ENCODE peak calls at places on chromosomes 2 and 18, in ten cellular contexts. C is CD8-positive, alpha-beta T cell; G is cardiac fibroblast; N is right lobe of liver; V is heart left ventricle; A is epithelial cell of esophagus; W is glutamatergic neuron; Q is keratinocyte; O is adrenal gland; L is astrocyte of the spinal cord. Z is an unnamed sample.

GRCh38 chr2:54176577-54176976 is 61.2 kb downstream of the ACYP2 start:
- DNase-seq in G (peak), C (no peak), O (peak), W (peak), L (peak), V (peak), Q (no peak), N (no peak), A (peak), Z (peak)

GRCh38 chr2:12106440-12107080 is 360.1 kb downstream of the LPIN1 start:
- DNase-seq in O (peak), G (peak), W (no peak), C (no peak), V (peak), A (peak), N (no peak), Q (peak), L (peak), Z (peak)

GRCh38 chr2:42748846-42749245 is 15.1 kb downstream of the OXER1 start:
- DNase-seq in V (no peak), Q (no peak), G (no peak), O (no peak), C (no peak), N (no peak), A (no peak), L (no peak), W (no peak), Z (no peak)

GRCh38 chr18:6591491-6591890 is 138.0 kb upstream of the ARHGAP28 start:
- DNase-seq in L (no peak), V (no peak), Q (no peak), N (no peak), W (no peak), G (no peak), O (no peak), A (no peak), C (no peak), Z (no peak)

GRCh38 chr2:14751581-14751980 is 119.1 kb downstream of the LRATD1 start:
- DNase-seq in A (peak), V (no peak), N (no peak), C (no peak), Q (peak), G (no peak), O (no peak), W (no peak), L (no peak), Z (peak)

GRCh38 chr2:211149731-211150130 is 593.3 kb downstream of the CPS1 start:
- DNase-seq in C (no peak), N (no peak), G (no peak), V (no peak), L (no peak), W (no peak), Q (no peak), A (no peak), O (no peak), Z (no peak)

GRCh38 chr18:49321271-49321670 is 139.2 kb downstream of the DYM start:
- DNase-seq in O (no peak), A (no peak), C (no peak), V (no peak), Q (no peak), N (no peak), W (no peak), G (no peak), L (peak), Z (no peak)

GRCh38 chr2:28994074-28994473 is 13.0 kb downstream of the TOGARAM2 start:
- DNase-seq in W (no peak), O (no peak), G (no peak), Q (no peak), C (no peak), V (no peak), A (no peak), N (no peak), L (no peak), Z (no peak)

GRCh38 chr18:55830490-55830889 is 242.5 kb upstream of the TCF4 start:
- DNase-seq in W (no peak), V (no peak), A (peak), N (no peak), Q (no peak), C (no peak), G (no peak), O (no peak), L (no peak), Z (peak)

GRCh38 chr2:173252581-173252980 is 102.1 kb upstream of the CDCA7 start:
- DNase-seq in G (no peak), A (peak), N (no peak), Q (no peak), W (no peak), L (no peak), O (no peak), V (no peak), C (no peak), Z (no peak)

GRCh38 chr2:47274054-47274779 is 119.1 kb upstream of the STPG4 start:
- DNase-seq in G (peak), L (peak), O (peak), Q (no peak), C (no peak), W (no peak), A (peak), V (no peak), N (no peak), Z (no peak)

GRCh38 chr2:237568121-237568660 is 1.8 kb downstream of the PRLH start:
- DNase-seq in W (no peak), N (no peak), L (no peak), V (no peak), Q (no peak), C (no peak), A (no peak), G (no peak), O (no peak), Z (no peak)

GRCh38 chr2:222424281-222424728 is at the start of gene SGPP2:
- DNase-seq in C (no peak), O (no peak), L (no peak), Q (no peak), W (peak), V (no peak), A (peak), G (no peak), N (no peak), Z (peak)

GRCh38 chr2:113757059-113757657 is 716 bp upstream of the SLC35F5 start:
- DNase-seq in A (no peak), N (no peak), C (peak), L (no peak), V (no peak), Q (no peak), G (no peak), O (peak), W (no peak), Z (no peak)

GRCh38 chr2:235716875-235717496 is 223.1 kb downstream of the AGAP1 start:
- DNase-seq in O (no peak), L (no peak), G (peak), C (no peak), N (no peak), V (no peak), A (no peak), W (no peak), Q (no peak), Z (peak)

GRCh38 chr18:58991127-58991798 is 126.6 kb downstream of the ZNF532 start:
- DNase-seq in A (peak), O (no peak), C (no peak), V (no peak), N (no peak), W (no peak), L (peak), G (peak), Q (no peak), Z (peak)

GRCh38 chr2:80531319-80531718 is 226.8 kb upstream of the LRRTM1 start:
- DNase-seq in Q (no peak), O (no peak), V (no peak), N (no peak), G (no peak), A (peak), C (no peak), W (no peak), L (no peak), Z (no peak)

GRCh38 chr18:8212893-8213805 is 396.1 kb upstream of the RAB12 start:
- DNase-seq in C (no peak), A (peak), N (no peak), O (no peak), G (peak), W (no peak), L (peak), V (no peak), Q (no peak), Z (peak)

GRCh38 chr18:2411381-2411977 is 159.8 kb downstream of the METTL4 start:
- DNase-seq in L (peak), G (peak), C (no peak), W (no peak), N (no peak), O (no peak), Q (peak), A (peak), V (no peak), Z (peak)

GRCh38 chr2:61233581-61233980 is 71.6 kb downstream of the C2orf74 start:
- DNase-seq in G (no peak), O (no peak), N (no peak), A (no peak), W (no peak), C (no peak), L (no peak), Q (no peak), V (no peak), Z (no peak)

GRCh38 chr2:120939595-120940318 is 204.1 kb downstream of the GLI2 start:
- DNase-seq in W (no peak), Q (no peak), L (peak), C (no peak), G (peak), O (no peak), V (no peak), N (no peak), A (peak), Z (peak)

GRCh38 chr2:48250474-48250844 is 279.5 kb upstream of the STON1 start:
- DNase-seq in C (no peak), G (no peak), W (no peak), O (no peak), A (no peak), Q (no peak), N (no peak), V (no peak), L (no peak), Z (no peak)

GRCh38 chr18:961644-962355 is 57.1 kb downstream of the ADCYAP1 start:
- DNase-seq in C (peak), A (peak), G (peak), L (peak), W (peak), O (peak), N (no peak), Q (no peak), V (peak), Z (peak)

GRCh38 chr2:191907545-191907944 is 60.7 kb upstream of the CAVIN2 start:
- DNase-seq in G (no peak), A (no peak), W (no peak), O (no peak), N (no peak), Q (no peak), V (no peak), L (no peak), C (no peak), Z (no peak)

GRCh38 chr2:150465703-150466569 is 21.5 kb downstream of the RND3 start:
- DNase-seq in O (no peak), G (no peak), Q (no peak), W (no peak), L (peak), C (no peak), V (no peak), A (peak), N (no peak), Z (no peak)

GRCh38 chr2:188894979-188895378 is 79.2 kb upstream of the COL3A1 start:
- DNase-seq in L (no peak), W (no peak), O (no peak), N (no peak), C (no peak), G (no peak), V (no peak), A (no peak), Q (no peak), Z (no peak)

GRCh38 chr2:228535396-228535795 is 353.9 kb upstream of the SPHKAP start:
- DNase-seq in L (no peak), W (no peak), G (no peak), N (no peak), V (no peak), Q (no peak), C (no peak), A (no peak), O (no peak), Z (peak)

GRCh38 chr2:191333911-191334357 is 88.7 kb downstream of the MYO1B start:
- DNase-seq in Q (no peak), G (peak), A (no peak), N (no peak), O (no peak), V (no peak), W (no peak), L (peak), C (no peak), Z (peak)

GRCh38 chr2:145058457-145058856 is 538.5 kb upstream of the ZEB2 start:
- DNase-seq in G (no peak), Q (no peak), A (no peak), C (no peak), O (no peak), N (no peak), W (no peak), V (no peak), L (no peak), Z (no peak)

GRCh38 chr2:143629344-143629743 is 500.1 kb downstream of the ARHGAP15 start:
- DNase-seq in C (no peak), V (no peak), A (no peak), O (no peak), Q (no peak), W (no peak), N (no peak), G (peak), L (peak), Z (peak)

GRCh38 chr2:201839727-201840126 is 33.4 kb downstream of the CDK15 start:
- DNase-seq in A (no peak), G (peak), L (no peak), W (no peak), C (no peak), Q (no peak), O (no peak), N (no peak), V (no peak), Z (no peak)

GRCh38 chr18:41753826-41754225 is 201.2 kb upstream of the PIK3C3 start:
- DNase-seq in N (no peak), W (no peak), C (no peak), L (no peak), G (no peak), O (no peak), Q (peak), V (no peak), A (peak), Z (no peak)

GRCh38 chr2:152720794-152721193 is 2.4 kb downstream of the ARL6IP6 start:
- DNase-seq in O (no peak), W (no peak), C (no peak), N (no peak), V (no peak), Q (no peak), G (no peak), A (no peak), L (no peak), Z (no peak)

GRCh38 chr2:219959471-219959870 is 332.0 kb downstream of the SLC4A3 start:
- DNase-seq in A (peak), V (no peak), L (no peak), N (no peak), W (no peak), G (no peak), O (no peak), Q (no peak), C (no peak), Z (no peak)

GRCh38 chr2:176084629-176085119 is 912 bp upstream of the EVX2 start:
- DNase-seq in G (no peak), L (no peak), C (no peak), O (no peak), W (no peak), V (no peak), A (no peak), Q (no peak), N (no peak), Z (no peak)

GRCh38 chr2:235493775-235494715 is at the start of gene AGAP1:
- DNase-seq in G (peak), C (no peak), L (peak), V (peak), N (peak), O (peak), W (peak), Q (no peak), A (peak), Z (peak)

GRCh38 chr2:56476509-56477071 is 292.8 kb downstream of the CCDC85A start:
- DNase-seq in Q (no peak), L (no peak), V (no peak), W (no peak), A (no peak), C (no peak), O (no peak), N (no peak), G (no peak), Z (no peak)

GRCh38 chr2:112048887-112049286 is 6.2 kb upstream of the TMEM87B start:
- DNase-seq in Q (no peak), C (no peak), W (no peak), O (no peak), G (peak), V (no peak), A (peak), N (no peak), L (peak), Z (peak)

GRCh38 chr2:236073246-236073645 is 94.9 kb downstream of the GBX2 start:
- DNase-seq in O (no peak), W (no peak), G (no peak), V (no peak), C (no peak), N (no peak), A (no peak), L (no peak), Q (no peak), Z (no peak)

GRCh38 chr2:6445156-6445555 is 420.6 kb downstream of the CMPK2 start:
- DNase-seq in N (no peak), G (no peak), C (no peak), L (no peak), Q (no peak), V (no peak), W (no peak), A (no peak), O (no peak), Z (no peak)

GRCh38 chr2:6444529-6444928 is 421.2 kb downstream of the CMPK2 start:
- DNase-seq in O (no peak), C (no peak), A (no peak), Q (no peak), G (no peak), N (no peak), W (no peak), V (no peak), L (no peak), Z (no peak)

GRCh38 chr2:6442252-6442651 is 423.5 kb downstream of the CMPK2 start:
- DNase-seq in Q (no peak), A (no peak), G (no peak), W (no peak), C (no peak), V (no peak), N (no peak), L (no peak), O (no peak), Z (no peak)

GRCh38 chr2:6443424-6443823 is 422.3 kb downstream of the CMPK2 start:
- DNase-seq in G (no peak), N (no peak), W (no peak), L (no peak), C (no peak), A (peak), V (no peak), O (no peak), Q (no peak), Z (no peak)

GRCh38 chr2:6447209-6447608 is 418.5 kb downstream of the CMPK2 start:
- DNase-seq in W (no peak), L (no peak), O (no peak), A (no peak), Q (no peak), N (no peak), C (no peak), G (no peak), V (no peak), Z (no peak)
- TF ChIP-seq CTCF in W (no peak), L (no peak), O (no peak), A (no peak), Q (no peak), N (no peak), C (no peak), G (no peak), V (no peak), Z (no peak)

GRCh38 chr2:207341816-207342215 is 176.1 kb upstream of the KLF7 start:
- DNase-seq in W (no peak), O (no peak), A (no peak), N (no peak), C (no peak), L (no peak), V (no peak), G (no peak), Q (no peak), Z (peak)
- TF ChIP-seq CTCF in W (no peak), O (peak), A (peak), N (no peak), C (no peak), L (no peak), V (no peak), G (no peak), Q (no peak), Z (no peak)

GRCh38 chr18:60090170-60090569 is 190.4 kb downstream of the PMAIP1 start:
- DNase-seq in O (no peak), G (peak), N (no peak), Q (no peak), A (peak), C (no peak), L (no peak), W (no peak), V (no peak), Z (no peak)
- TF ChIP-seq CTCF in O (peak), G (no peak), N (no peak), Q (no peak), A (peak), C (no peak), L (peak), W (no peak), V (peak), Z (no peak)

GRCh38 chr2:128157644-128158043 is 66.6 kb downstream of the UGGT1 start:
- DNase-seq in L (no peak), Q (no peak), N (no peak), V (no peak), A (no peak), C (no peak), G (no peak), W (no peak), O (no peak), Z (no peak)

GRCh38 chr2:128158171-128158570 is 67.2 kb downstream of the UGGT1 start:
- DNase-seq in L (no peak), V (no peak), W (no peak), O (no peak), A (no peak), C (no peak), N (no peak), G (no peak), Q (no peak), Z (no peak)

GRCh38 chr2:128162266-128162665 is 71.3 kb downstream of the UGGT1 start:
- DNase-seq in C (no peak), N (no peak), L (no peak), Q (no peak), V (no peak), A (no peak), G (peak), W (no peak), O (no peak), Z (no peak)

GRCh38 chr2:128159437-128159836 is 68.4 kb downstream of the UGGT1 start:
- DNase-seq in A (no peak), G (no peak), L (no peak), Q (no peak), N (no peak), O (peak), V (no peak), C (no peak), W (no peak), Z (no peak)

GRCh38 chr2:128160616-128161275 is 69.7 kb downstream of the UGGT1 start:
- DNase-seq in A (no peak), O (no peak), Q (no peak), C (no peak), G (no peak), V (no peak), W (no peak), L (no peak), N (no peak), Z (no peak)
- TF ChIP-seq CTCF in A (no peak), O (no peak), Q (no peak), C (no peak), G (no peak), V (no peak), W (no peak), L (no peak), N (no peak), Z (no peak)

DNA sequence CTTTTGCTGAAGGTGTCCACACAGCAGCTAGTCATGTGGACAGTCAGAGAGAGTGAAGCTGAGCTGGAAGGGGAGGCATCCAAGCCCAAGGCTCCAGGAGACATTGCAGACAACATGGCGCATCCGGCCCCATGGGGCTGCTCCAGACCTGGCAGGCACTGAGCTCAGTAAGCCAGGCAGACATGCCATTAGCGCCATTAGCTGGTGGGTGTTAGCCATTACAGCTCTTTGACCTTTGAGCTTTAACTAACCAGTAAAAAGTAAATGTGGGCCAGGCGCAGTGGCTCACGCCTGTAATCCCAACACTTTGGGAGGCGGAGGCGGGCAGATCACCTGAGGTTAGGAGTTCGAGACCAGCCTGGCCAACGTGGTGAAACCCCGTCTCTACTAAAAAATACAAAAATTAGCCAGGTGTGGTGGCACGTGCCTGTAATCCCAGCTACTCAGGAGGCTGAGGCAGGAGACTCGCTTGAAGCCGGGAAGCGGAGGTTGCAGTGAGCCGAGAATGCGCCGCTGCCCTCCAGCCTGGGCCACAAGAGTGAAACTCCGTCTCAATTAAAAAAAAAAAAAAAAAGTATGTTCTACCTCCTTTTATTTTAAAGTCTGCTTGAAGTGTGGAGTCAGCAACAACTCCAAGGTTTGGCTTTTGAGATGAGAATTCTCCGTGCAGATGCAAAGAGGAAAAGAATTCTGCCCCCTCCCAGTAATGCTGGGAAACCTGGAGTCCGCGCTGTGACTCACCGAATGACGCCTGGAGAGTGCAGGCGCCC is 69.4 kb downstream of the TWSG1 start:
- DNase-seq in O (no peak), G (no peak), W (no peak), A (no peak), N (no peak), C (no peak), L (no peak), Q (no peak), V (no peak), Z (no peak)
- TF ChIP-seq CTCF in O (no peak), G (no peak), W (no peak), A (no peak), N (no peak), C (no peak), L (no peak), Q (no peak), V (no peak), Z (no peak)

Z was measured in MCF 10A.